ENCODE peak calls at places on chromosomes 7 and 10, in four cellular contexts. Z is body of pancreas, B is astrocyte of the spinal cord, C is HFFc6. J is an unnamed sample.

GRCh38 chr7:128103498-128104108 is 72.4 kb upstream of the LRRC4 start:
- DNase-seq in B (peak), Z (peak), C (no peak), J (peak)

GRCh38 chr10:52004342-52004949 is 305.1 kb upstream of the CSTF2T start:
- DNase-seq in Z (no peak), C (peak), B (peak), J (peak)

GRCh38 chr10:86349474-86349873 is 17.1 kb downstream of the GRID1 start:
- DNase-seq in B (no peak), Z (no peak), C (no peak), J (no peak)

GRCh38 chr10:84938117-84938905 is 609.9 kb downstream of the CCSER2 start:
- DNase-seq in C (no peak), Z (no peak), B (no peak), J (no peak)

GRCh38 chr10:80202934-80203834 is 2.2 kb downstream of the ANXA11 start:
- DNase-seq in Z (peak), C (peak), B (peak), J (peak)

GRCh38 chr10:63504145-63504881 is 16.9 kb upstream of the REEP3 start:
- DNase-seq in Z (no peak), B (no peak), C (no peak), J (peak)

GRCh38 chr7:64551375-64552142 is 11.3 kb downstream of the ZNF680 start:
- DNase-seq in C (no peak), Z (no peak), B (no peak), J (no peak)

GRCh38 chr10:21385996-21386620 is 139.4 kb downstream of the SKIDA1 start:
- DNase-seq in Z (no peak), B (no peak), C (no peak), J (no peak)

GRCh38 chr7:18429547-18429946 is 66.0 kb upstream of the HDAC9 start:
- DNase-seq in C (peak), Z (no peak), B (peak), J (no peak)

GRCh38 chr10:103663802-103664201 is 170.3 kb downstream of the NEURL1 start:
- DNase-seq in Z (peak), C (no peak), B (no peak), J (peak)

GRCh38 chr7:121167971-121168370 is 160.8 kb upstream of the WNT16 start:
- DNase-seq in C (no peak), Z (no peak), B (no peak), J (no peak)

GRCh38 chr7:108973075-108973474 is 403.4 kb downstream of the DNAJB9 start:
- DNase-seq in B (peak), C (no peak), Z (no peak), J (no peak)

GRCh38 chr10:94487575-94487974 is 58.0 kb upstream of the HELLS start:
- DNase-seq in C (no peak), B (no peak), Z (no peak), J (no peak)

GRCh38 chr10:32211046-32211363 is 136.0 kb downstream of the EPC1 start:
- DNase-seq in Z (no peak), B (no peak), C (no peak), J (no peak)

GRCh38 chr10:3186365-3186764 is 13.8 kb upstream of the PITRM1 start:
- DNase-seq in B (no peak), C (no peak), Z (no peak), J (no peak)

GRCh38 chr10:71995880-71996597 is 31.8 kb downstream of the CHST3 start:
- DNase-seq in Z (no peak), C (no peak), B (no peak), J (no peak)

GRCh38 chr10:94549221-94549620 is 3.6 kb downstream of the HELLS start:
- DNase-seq in Z (no peak), B (no peak), C (no peak), J (no peak)

GRCh38 chr7:36161996-36162395 is 8.9 kb downstream of the EEPD1 start:
- DNase-seq in Z (no peak), B (no peak), C (no peak), J (no peak)

GRCh38 chr7:27094304-27095049 is 1.3 kb downstream of the HOXA1 start:
- DNase-seq in Z (no peak), C (no peak), B (no peak), J (no peak)

GRCh38 chr7:15603124-15603523 is 41.3 kb upstream of the AGMO start:
- DNase-seq in C (no peak), Z (no peak), B (peak), J (no peak)

GRCh38 chr7:37540917-37541316 is 92.3 kb upstream of the ELMO1 start:
- DNase-seq in B (no peak), Z (no peak), C (no peak), J (no peak)

GRCh38 chr7:120259382-120259781 is 13.6 kb upstream of the KCND2 start:
- DNase-seq in Z (no peak), C (no peak), B (peak), J (no peak)

GRCh38 chr10:62632071-62632809 is 172.3 kb upstream of the ADO start:
- DNase-seq in Z (peak), C (no peak), B (no peak), J (peak)